ENCODE peak calls at places on chromosomes 12 and 14, in seven cellular contexts. P, M, A, U, Z, X and Y are unnamed samples.

GRCh38 chr14:85241022-85241880 is 288.7 kb upstream of the FLRT2 start:
- DNase-seq in P (no peak), M (no peak), A (no peak), U (no peak), Z (no peak), X (no peak), Y (no peak)

GRCh38 chr12:96177013-96177412 is 17.2 kb upstream of the ELK3 start:
- DNase-seq in P (peak), M (peak), A (peak), U (peak), Z (no peak), X (peak), Y (no peak)

GRCh38 chr14:104892517-104893434 is 27.7 kb downstream of the CEP170B start:
- DNase-seq in P (no peak), M (no peak), A (no peak), U (no peak), Z (no peak), X (no peak), Y (no peak)

GRCh38 chr12:77888611-77889010 is 57.9 kb downstream of the NAV3 start:
- DNase-seq in P (peak), M (peak), A (no peak), U (peak), Z (peak), X (no peak), Y (no peak)

GRCh38 chr12:45379261-45379660 is 163.4 kb downstream of the ANO6 start:
- DNase-seq in P (peak), M (peak), A (no peak), U (peak), Z (no peak), X (no peak), Y (no peak)

GRCh38 chr12:29907486-29907885 is 123.7 kb upstream of the TMTC1 start:
- DNase-seq in P (no peak), M (peak), A (no peak), U (peak), Z (no peak), X (no peak), Y (no peak)

GRCh38 chr12:51460519-51460918 is 35.9 kb downstream of the SLC4A8 start:
- DNase-seq in P (no peak), M (no peak), A (no peak), U (no peak), Z (no peak), X (no peak), Y (no peak)

GRCh38 chr14:75979641-75980422 is 2.0 kb downstream of the TGFB3 start:
- DNase-seq in P (no peak), M (no peak), A (no peak), U (peak), Z (no peak), X (no peak), Y (no peak)

GRCh38 chr12:54431911-54432814 is 13.1 kb upstream of the ITGA5 start:
- DNase-seq in P (peak), M (peak), A (no peak), U (peak), Z (no peak), X (peak), Y (no peak)

GRCh38 chr12:112148031-112148513 is 22.7 kb downstream of the TRAFD1 start:
- DNase-seq in P (peak), M (peak), A (no peak), U (peak), Z (peak), X (no peak), Y (no peak)

GRCh38 chr14:103198429-103199140 is 75.3 kb downstream of the TNFAIP2 start:
- DNase-seq in P (peak), M (no peak), A (no peak), U (peak), Z (peak), X (peak), Y (no peak)

GRCh38 chr12:117580718-117581062 is 219.3 kb upstream of the NOS1 start:
- DNase-seq in P (peak), M (peak), A (no peak), U (no peak), Z (no peak), X (no peak), Y (no peak)

GRCh38 chr12:42960087-42960527 is 370.6 kb upstream of the PRICKLE1 start:
- DNase-seq in P (peak), M (peak), A (no peak), U (peak), Z (no peak), X (no peak), Y (no peak)

GRCh38 chr12:41345071-41345470 is 157.0 kb downstream of the PDZRN4 start:
- DNase-seq in P (no peak), M (no peak), A (no peak), U (no peak), Z (no peak), X (no peak), Y (no peak)

GRCh38 chr12:111102062-111102735 is 181.8 kb upstream of the MYL2 start:
- DNase-seq in P (no peak), M (no peak), A (no peak), U (no peak), Z (no peak), X (no peak), Y (no peak)

GRCh38 chr12:92147491-92147890 is 1.8 kb upstream of the BTG1 start:
- DNase-seq in P (no peak), M (no peak), A (no peak), U (no peak), Z (no peak), X (no peak), Y (peak)

GRCh38 chr12:20624718-20625117 is 70.4 kb upstream of the SLCO1C1 start:
- DNase-seq in P (peak), M (peak), A (no peak), U (peak), Z (peak), X (no peak), Y (no peak)